ENCODE peak calls at places on chromosomes 6 and 20, in four cellular contexts. F is GM03348, S is cardiac muscle cell, W is tibial artery. A is an unnamed sample.

GRCh38 chr20:64093013-64093503 is 8.9 kb upstream of the LKAAEAR1 start:
- DNase-seq in W (no peak), F (no peak), S (peak), A (no peak)

GRCh38 chr6:37175332-37176267 is 5.6 kb downstream of the PIM1 start:
- DNase-seq in F (no peak), W (no peak), S (no peak), A (no peak)

GRCh38 chr6:5082487-5083306 is 2.4 kb upstream of the PPP1R3G start:
- DNase-seq in W (peak), F (peak), S (no peak), A (peak)

GRCh38 chr6:156740604-156741003 is 36.6 kb upstream of the ARID1B start:
- DNase-seq in W (no peak), S (no peak), F (no peak), A (no peak)

GRCh38 chr6:150694889-150695288 is 95.2 kb downstream of the PLEKHG1 start:
- DNase-seq in W (no peak), F (no peak), S (no peak), A (no peak)

GRCh38 chr20:50975701-50976330 is 17.2 kb downstream of the MOCS3 start:
- DNase-seq in F (no peak), W (no peak), S (no peak), A (no peak)

GRCh38 chr6:163715846-163716245 is 301.3 kb downstream of the QKI start:
- DNase-seq in F (no peak), S (no peak), W (no peak), A (no peak)

GRCh38 chr6:148471624-148472494 is 129.2 kb downstream of the SASH1 start:
- DNase-seq in W (no peak), F (peak), S (no peak), A (no peak)

GRCh38 chr20:16922834-16923233 is 174.7 kb downstream of the OTOR start:
- DNase-seq in S (no peak), W (no peak), F (peak), A (no peak)

GRCh38 chr6:28743271-28743789 is 180.5 kb downstream of the TRIM27 start:
- DNase-seq in F (no peak), W (no peak), S (no peak), A (no peak)

GRCh38 chr20:23295934-23296333 is 54.7 kb upstream of the NXT1 start:
- DNase-seq in W (no peak), S (no peak), F (no peak), A (no peak)

GRCh38 chr6:130967502-130968469 is 95.3 kb downstream of the EPB41L2 start:
- DNase-seq in F (no peak), W (no peak), S (no peak), A (no peak)

GRCh38 chr20:23244207-23244915 is 106.2 kb upstream of the NXT1 start:
- DNase-seq in S (no peak), F (peak), W (no peak), A (no peak)

GRCh38 chr6:31138982-31139381 is at the start of gene PSORS1C2:
- DNase-seq in F (no peak), W (no peak), S (no peak), A (no peak)

GRCh38 chr6:111789593-111789992 is 83.7 kb downstream of the FYN start:
- DNase-seq in S (no peak), F (peak), W (peak), A (no peak)

GRCh38 chr6:134175532-134176282 is 123.3 kb upstream of the SLC2A12 start:
- DNase-seq in F (peak), S (peak), W (peak), A (peak)

GRCh38 chr20:54648421-54649142 is 173.2 kb downstream of the DOK5 start:
- DNase-seq in F (no peak), S (no peak), W (no peak), A (no peak)

GRCh38 chr6:170301184-170301583 is 5.4 kb upstream of the FAM120B start:
- DNase-seq in S (no peak), W (no peak), F (no peak), A (no peak)

GRCh38 chr6:34592208-34592952 is 36.3 kb upstream of the SPDEF start:
- DNase-seq in W (no peak), S (no peak), F (no peak), A (no peak)

GRCh38 chr6:21309791-21310190 is 283.8 kb upstream of the SOX4 start:
- DNase-seq in W (no peak), S (no peak), F (peak), A (no peak)

GRCh38 chr6:38871745-38872568 is 156.8 kb downstream of the DNAH8 start:
- DNase-seq in S (peak), W (peak), F (peak), A (peak)

GRCh38 chr20:33005908-33006775 is 1.4 kb upstream of the BPIFB2 start:
- DNase-seq in W (no peak), F (no peak), S (no peak), A (no peak)

GRCh38 chr6:124943658-124944057 is 18.6 kb upstream of the RNF217 start:
- DNase-seq in W (no peak), S (no peak), F (no peak), A (no peak)

GRCh38 chr20:34559311-34560140 is 1.0 kb downstream of the MAP1LC3A start:
- DNase-seq in W (no peak), F (no peak), S (no peak), A (no peak)

GRCh38 chr20:41176711-41177552 is 39.6 kb downstream of the PLCG1 start:
- DNase-seq in W (no peak), F (no peak), S (no peak), A (no peak)

GRCh38 chr6:3987072-3987471 is 91.9 kb downstream of the FAM217A start:
- DNase-seq in S (peak), W (no peak), F (no peak), A (no peak)

GRCh38 chr6:122033564-122034181 is 365.8 kb upstream of the HSF2 start:
- DNase-seq in F (peak), W (no peak), S (peak), A (peak)

GRCh38 chr6:36216559-36216958 is 20.0 kb downstream of the BRPF3 start:
- DNase-seq in F (no peak), S (no peak), W (no peak), A (no peak)

GRCh38 chr20:59837623-59838394 is 95.6 kb downstream of the SYCP2 start:
- DNase-seq in S (no peak), F (no peak), W (no peak), A (no peak)

GRCh38 chr6:160510199-160510598 is 153.9 kb downstream of the LPA start:
- DNase-seq in S (no peak), F (no peak), W (no peak), A (no peak)

GRCh38 chr6:64012351-64013060 is 376.9 kb downstream of the PHF3 start:
- DNase-seq in W (no peak), F (peak), S (peak), A (peak)

GRCh38 chr20:32482251-32483220 is 102.6 kb downstream of the NOL4L start:
- DNase-seq in F (peak), W (peak), S (peak), A (peak)

GRCh38 chr6:12718025-12718424 is 1.5 kb downstream of the PHACTR1 start:
- DNase-seq in S (no peak), W (no peak), F (peak), A (peak)

GRCh38 chr6:154721460-154721859 is 11.8 kb upstream of the SCAF8 start:
- DNase-seq in F (no peak), W (no peak), S (no peak), A (no peak)

GRCh38 chr6:74282143-74282689 is 586.2 kb downstream of the CD109 start:
- DNase-seq in F (no peak), W (no peak), S (no peak), A (no peak)

GRCh38 chr20:22411568-22412450 is 172.6 kb downstream of the FOXA2 start:
- DNase-seq in F (peak), W (peak), S (no peak), A (peak)

GRCh38 chr6:110033101-110033500 is 55.0 kb downstream of the GPR6 start:
- DNase-seq in S (no peak), F (no peak), W (no peak), A (no peak)

GRCh38 chr6:36924131-36924530 is 30.4 kb upstream of the PI16 start:
- DNase-seq in S (no peak), W (no peak), F (peak), A (no peak)

GRCh38 chr6:85436408-85436807 is 13.5 kb upstream of the NT5E start:
- DNase-seq in F (no peak), S (no peak), W (no peak), A (no peak)

A was measured in Caco-2.